ENCODE peak calls at places on chromosomes 7 and 10, in eight cellular contexts. T is GM12865, F is mucosa of descending colon, W is dorsolateral prefrontal cortex, M is Caco-2, Y is prostate gland, J is nephron progenitor cell, Q is Peyer's patch. V is an unnamed sample.

GRCh38 chr7:139271718-139272619 is 40.9 kb downstream of the UBN2 start:
- DNase-seq in T (no peak), F (no peak), W (no peak), M (no peak), Y (peak), J (no peak), Q (no peak), V (no peak)

GRCh38 chr7:138499340-138499739 is 39.3 kb downstream of the TRIM24 start:
- DNase-seq in T (no peak), F (no peak), W (no peak), M (no peak), Y (no peak), J (no peak), Q (no peak), V (no peak)

GRCh38 chr10:77333610-77334340 is 303.8 kb downstream of the KCNMA1 start:
- DNase-seq in T (no peak), F (no peak), W (no peak), M (peak), Y (no peak), J (no peak), Q (no peak), V (no peak)

GRCh38 chr10:124539935-124540641 is 78.5 kb downstream of the LHPP start:
- DNase-seq in T (peak), F (no peak), W (peak), M (peak), Y (peak), J (peak), Q (peak), V (peak)

GRCh38 chr7:144407266-144407931 is 3.9 kb upstream of the NOBOX start:
- DNase-seq in T (no peak), F (no peak), W (no peak), M (no peak), Y (peak), J (no peak), Q (no peak), V (no peak)

GRCh38 chr7:30825215-30825720 is 54.1 kb downstream of the MINDY4 start:
- DNase-seq in T (no peak), F (no peak), W (no peak), M (no peak), Y (no peak), J (no peak), Q (no peak), V (no peak)

GRCh38 chr10:131556061-131556896 is 244.8 kb upstream of the TCERG1L start:
- DNase-seq in T (no peak), F (no peak), W (no peak), M (no peak), Y (no peak), J (no peak), Q (no peak), V (no peak)

GRCh38 chr10:132663666-132664365 is 122.1 kb downstream of the NKX6-2 start:
- DNase-seq in T (no peak), F (no peak), W (no peak), M (no peak), Y (no peak), J (no peak), Q (peak), V (no peak)

GRCh38 chr7:45920543-45921380 is at the start of gene IGFBP3:
- DNase-seq in T (peak), F (no peak), W (peak), M (no peak), Y (peak), J (peak), Q (peak), V (peak)

GRCh38 chr10:108775911-108776475 is 1147.3 kb downstream of the XPNPEP1 start:
- DNase-seq in T (no peak), F (no peak), W (no peak), M (no peak), Y (no peak), J (no peak), Q (no peak), V (no peak)

GRCh38 chr7:156942708-156943090 is 6.8 kb upstream of the NOM1 start:
- DNase-seq in T (no peak), F (no peak), W (no peak), M (no peak), Y (no peak), J (no peak), Q (no peak), V (no peak)

GRCh38 chr7:7122701-7123281 is 59.6 kb upstream of the C1GALT1 start:
- DNase-seq in T (no peak), F (no peak), W (no peak), M (no peak), Y (no peak), J (no peak), Q (no peak), V (no peak)

GRCh38 chr7:70092314-70093303 is 494.3 kb downstream of the AUTS2 start:
- DNase-seq in T (no peak), F (no peak), W (no peak), M (no peak), Y (no peak), J (no peak), Q (no peak), V (no peak)

GRCh38 chr10:127942811-127943210 is 35.9 kb downstream of the PTPRE start:
- DNase-seq in T (no peak), F (no peak), W (no peak), M (no peak), Y (no peak), J (no peak), Q (no peak), V (no peak)

GRCh38 chr10:92087750-92088395 is 164.3 kb downstream of the BTAF1 start:
- DNase-seq in T (peak), F (no peak), W (peak), M (peak), Y (peak), J (peak), Q (no peak), V (peak)

GRCh38 chr7:150397376-150398107 is 18.4 kb downstream of the ZNF775 start:
- DNase-seq in T (no peak), F (no peak), W (no peak), M (no peak), Y (no peak), J (no peak), Q (no peak), V (no peak)

GRCh38 chr10:90988024-90988423 is 67.1 kb upstream of the ANKRD1 start:
- DNase-seq in T (no peak), F (no peak), W (no peak), M (no peak), Y (no peak), J (no peak), Q (no peak), V (no peak)

GRCh38 chr7:108093903-108094302 is 36.3 kb downstream of the LAMB4 start:
- DNase-seq in T (no peak), F (no peak), W (no peak), M (no peak), Y (no peak), J (no peak), Q (no peak), V (no peak)

GRCh38 chr10:86671419-86671818 is 3.1 kb downstream of the LDB3 start:
- DNase-seq in T (no peak), F (no peak), W (no peak), M (peak), Y (no peak), J (no peak), Q (no peak), V (no peak)

GRCh38 chr10:52314007-52314821 is at the start of gene DKK1:
- DNase-seq in T (peak), F (peak), W (peak), M (peak), Y (peak), J (peak), Q (peak), V (no peak)

GRCh38 chr7:117322741-117323584 is at the start of gene WNT2:
- DNase-seq in T (peak), F (no peak), W (no peak), M (no peak), Y (no peak), J (peak), Q (no peak), V (no peak)

GRCh38 chr7:142960955-142961512 is 1.1 kb downstream of the KEL start:
- DNase-seq in T (no peak), F (no peak), W (no peak), M (no peak), Y (no peak), J (no peak), Q (no peak), V (no peak)

GRCh38 chr7:1536768-1537630 is 6.5 kb downstream of the MAFK start:
- DNase-seq in T (no peak), F (peak), W (peak), M (peak), Y (peak), J (peak), Q (peak), V (no peak)

GRCh38 chr10:108852211-108852610 is 1071.1 kb downstream of the XPNPEP1 start:
- DNase-seq in T (peak), F (no peak), W (no peak), M (no peak), Y (no peak), J (no peak), Q (no peak), V (no peak)

GRCh38 chr7:29467193-29467592 is 96.4 kb upstream of the PRR15 start:
- DNase-seq in T (no peak), F (no peak), W (no peak), M (no peak), Y (no peak), J (no peak), Q (no peak), V (no peak)

GRCh38 chr7:17299477-17299991 is 1.1 kb downstream of the AHR start:
- DNase-seq in T (peak), F (no peak), W (no peak), M (no peak), Y (no peak), J (no peak), Q (no peak), V (no peak)

GRCh38 chr10:32893431-32893830 is 64.6 kb downstream of the ITGB1 start:
- DNase-seq in T (no peak), F (no peak), W (no peak), M (no peak), Y (no peak), J (no peak), Q (no peak), V (no peak)
- TF ChIP-seq CTCF in T (no peak), F (no peak), W (no peak), M (no peak), Y (no peak), J (no peak), Q (no peak), V (no peak)

GRCh38 chr10:79348640-79348988 is 1.3 kb downstream of the PPIF start:
- DNase-seq in T (no peak), F (no peak), W (no peak), M (no peak), Y (no peak), J (no peak), Q (no peak), V (no peak)

GRCh38 chr10:79346388-79347225 is 662 bp upstream of the PPIF start:
- DNase-seq in T (peak), F (no peak), W (no peak), M (no peak), Y (no peak), J (no peak), Q (no peak), V (no peak)

GRCh38 chr10:79347226-79347893 is at the start of gene PPIF:
- DNase-seq in T (peak), F (peak), W (peak), M (peak), Y (peak), J (peak), Q (peak), V (peak)

GRCh38 chr10:79349072-79349491 is 1.8 kb downstream of the PPIF start:
- DNase-seq in T (no peak), F (no peak), W (no peak), M (no peak), Y (no peak), J (no peak), Q (no peak), V (no peak)

DNA sequence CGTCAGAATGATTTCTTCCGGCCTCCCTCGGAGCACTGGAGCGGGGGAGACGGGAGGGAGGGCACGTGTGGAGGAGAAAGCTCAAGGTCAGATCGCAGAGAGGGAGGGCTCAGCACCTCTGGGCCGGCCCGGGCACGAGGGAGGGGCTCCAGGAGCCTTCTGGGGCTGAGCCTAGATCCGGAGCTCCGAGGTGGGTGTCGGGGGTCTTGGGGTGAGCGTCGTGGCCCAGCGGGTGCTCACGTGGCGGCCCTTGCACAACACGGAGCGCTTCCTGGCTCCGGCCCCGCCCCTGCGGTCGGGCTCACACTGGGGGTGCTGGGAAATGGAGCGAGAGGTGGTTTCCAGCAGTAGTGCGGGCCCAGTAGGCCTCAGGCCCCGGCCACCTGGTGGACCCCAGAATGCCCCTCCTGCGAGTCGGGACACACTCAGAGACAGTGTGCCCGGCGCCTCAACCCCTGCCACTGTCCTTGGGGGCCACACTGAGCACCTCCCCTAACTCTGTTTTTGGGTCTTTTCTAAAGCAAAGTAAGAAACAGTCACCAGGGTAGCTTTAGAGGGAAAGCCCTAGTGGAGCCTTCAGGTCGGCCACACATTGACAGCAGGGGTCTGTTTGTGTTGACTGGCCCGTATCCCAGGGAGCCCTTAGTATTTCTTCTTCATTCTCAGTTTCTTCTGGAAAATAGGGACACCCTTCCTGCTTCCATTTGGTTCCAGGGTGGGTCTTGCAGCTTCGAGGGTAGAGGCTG is 798 bp downstream of the PPIF start:
- DNase-seq in T (peak), F (peak), W (peak), M (no peak), Y (peak), J (peak), Q (peak), V (no peak)
- TF ChIP-seq CTCF in T (no peak), F (no peak), W (no peak), M (no peak), Y (no peak), J (no peak), Q (no peak), V (no peak)

DNA sequence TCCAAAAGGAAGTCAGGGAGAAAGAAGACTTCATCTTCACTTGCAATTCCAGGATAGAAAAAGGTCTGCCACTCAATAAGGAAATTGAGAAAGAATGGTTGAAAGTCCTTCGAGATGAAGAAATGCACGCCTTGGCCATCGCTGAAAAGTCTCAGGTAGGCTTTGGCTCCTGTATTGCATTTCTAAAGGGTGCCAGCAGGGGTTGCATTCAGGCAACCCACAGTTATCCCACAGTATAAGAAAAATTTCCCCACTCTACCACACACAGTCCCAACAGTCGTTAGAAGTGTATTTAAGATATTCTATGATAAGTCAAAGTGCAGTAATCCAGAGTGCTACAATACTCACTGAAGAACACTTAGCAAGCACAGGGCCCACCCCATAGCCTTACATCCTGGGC is 93.4 kb upstream of the FGL2 start:
- DNase-seq in T (peak), F (no peak), W (no peak), M (no peak), Y (no peak), J (no peak), Q (no peak), V (no peak)
- TF ChIP-seq CTCF in T (peak), F (no peak), W (no peak), M (peak), Y (no peak), J (no peak), Q (no peak), V (no peak)

GRCh38 chr7:98976396-98977185 is 98.3 kb downstream of the TRRAP start:
- DNase-seq in T (no peak), F (no peak), W (no peak), M (no peak), Y (no peak), J (no peak), Q (no peak), V (no peak)
- TF ChIP-seq CTCF in T (no peak), F (no peak), W (no peak), M (no peak), Y (no peak), J (no peak), Q (no peak), V (no peak)